ENCODE peak calls at places on chromosomes 16 and 17, in six cellular contexts. V is activated CD4-positive, alpha-beta T cell treated with anti-CD3 and anti-CD28 coated beads, Interleukin-2, amount 10 ng/mL, durations not matched to agents 7 days and 5 days; B is lower lobe of right lung; Q is AG09319; E is heart left ventricle; L is thyroid gland. H is an unnamed sample.

GRCh38 chr16:30139895-30140481 is 17.0 kb upstream of the MAPK3 start:
- DNase-seq in V (no peak), B (no peak), Q (no peak), E (no peak), L (no peak), H (no peak)

GRCh38 chr16:46620265-46621005 is 744 bp downstream of the SHCBP1 start:
- DNase-seq in V (peak), B (no peak), Q (no peak), E (no peak), L (peak), H (no peak)

GRCh38 chr17:55606431-55606830 is 95.2 kb upstream of the SMIM36 start:
- DNase-seq in V (no peak), B (no peak), Q (no peak), E (no peak), L (no peak), H (no peak)

GRCh38 chr17:39325528-39326240 is 75.7 kb downstream of the FBXL20 start:
- DNase-seq in V (no peak), B (no peak), Q (no peak), E (no peak), L (no peak), H (no peak)

GRCh38 chr17:79630821-79631639 is 20.2 kb upstream of the RBFOX3 start:
- DNase-seq in V (peak), B (peak), Q (no peak), E (peak), L (no peak), H (no peak)

GRCh38 chr16:57624806-57625500 is 3.5 kb upstream of the ADGRG1 start:
- DNase-seq in V (no peak), B (no peak), Q (no peak), E (peak), L (no peak), H (no peak)

GRCh38 chr16:35510701-35511100 is 2051.3 kb downstream of the TP53TG3F start:
- DNase-seq in V (no peak), B (no peak), Q (no peak), E (no peak), L (no peak), H (no peak)

GRCh38 chr17:63293310-63293709 is 152.8 kb downstream of the CYB561 start:
- DNase-seq in V (no peak), B (no peak), Q (no peak), E (no peak), L (no peak), H (no peak)

GRCh38 chr17:31788956-31789355 is 70.1 kb downstream of the COPRS start:
- DNase-seq in V (no peak), B (no peak), Q (no peak), E (no peak), L (no peak), H (no peak)

GRCh38 chr17:79842656-79843474 is 3.6 kb upstream of the CBX4 start:
- DNase-seq in V (no peak), B (no peak), Q (no peak), E (no peak), L (peak), H (peak)

GRCh38 chr17:71084838-71085237 is 915.5 kb downstream of the KCNJ2 start:
- DNase-seq in V (no peak), B (no peak), Q (no peak), E (no peak), L (no peak), H (no peak)

GRCh38 chr16:89410794-89411309 is 79.5 kb downstream of the ANKRD11 start:
- DNase-seq in V (peak), B (peak), Q (peak), E (peak), L (peak), H (peak)

GRCh38 chr16:5450435-5451104 is 353.0 kb upstream of the EEF2KMT start:
- DNase-seq in V (no peak), B (no peak), Q (no peak), E (no peak), L (no peak), H (no peak)

GRCh38 chr17:19415311-19415710 is 4.3 kb downstream of the RNF112 start:
- DNase-seq in V (no peak), B (no peak), Q (no peak), E (no peak), L (no peak), H (no peak)

GRCh38 chr17:74746376-74746775 is 2.1 kb upstream of the NHERF1 start:
- DNase-seq in V (no peak), B (no peak), Q (no peak), E (no peak), L (no peak), H (no peak)

GRCh38 chr17:19590912-19591551 is 57.4 kb downstream of the SLC47A1 start:
- DNase-seq in V (no peak), B (no peak), Q (no peak), E (no peak), L (peak), H (no peak)

GRCh38 chr16:27576729-27577128 is 26.8 kb downstream of the KATNIP start:
- DNase-seq in V (no peak), B (no peak), Q (no peak), E (no peak), L (no peak), H (peak)

GRCh38 chr17:75757086-75757681 is 7.8 kb downstream of the GALK1 start:
- DNase-seq in V (no peak), B (no peak), Q (no peak), E (no peak), L (no peak), H (no peak)

GRCh38 chr17:1060991-1061390 is 64.1 kb downstream of the TIMM22 start:
- DNase-seq in V (peak), B (peak), Q (peak), E (no peak), L (no peak), H (peak)

GRCh38 chr17:33976816-33977215 is 278.3 kb upstream of the CCL2 start:
- DNase-seq in V (no peak), B (no peak), Q (no peak), E (no peak), L (no peak), H (no peak)

GRCh38 chr16:47574091-47575054 is 113.2 kb downstream of the PHKB start:
- DNase-seq in V (peak), B (no peak), Q (no peak), E (no peak), L (no peak), H (no peak)

GRCh38 chr17:29699283-29699682 is 76.6 kb upstream of the CORO6 start:
- DNase-seq in V (no peak), B (no peak), Q (no peak), E (no peak), L (peak), H (no peak)

H was measured in body of pancreas.